ENCODE peak calls at places on chromosome 5, in four cellular contexts. T is OCI-LY7, F is uterus, U is RWPE2. W is an unnamed sample.

GRCh38 chr5:176578391-176578808 is 29.3 kb downstream of the CDHR2 start:
- DNase-seq in T (peak; percentile 55), F (peak; percentile 31), U (peak; percentile 92), W (peak; percentile 70)

GRCh38 chr5:98795243-98795642 is 21.8 kb downstream of the RGMB start:
- DNase-seq in T (no peak), F (no peak), U (no peak), W (no peak)

GRCh38 chr5:147773587-147773986 is 8.9 kb downstream of the JAKMIP2 start:
- DNase-seq in T (no peak), F (no peak), U (no peak), W (no peak)

GRCh38 chr5:7844901-7845300 is 6.0 kb downstream of the CFAP90 start:
- DNase-seq in T (no peak), F (no peak), U (no peak), W (no peak)

GRCh38 chr5:137649228-137649890 is 86.5 kb downstream of the KLHL3 start:
- DNase-seq in T (no peak), F (no peak), U (no peak), W (no peak)

GRCh38 chr5:52837068-52837467 is 49.4 kb downstream of the ITGA1 start:
- DNase-seq in T (no peak), F (peak; percentile 22), U (no peak), W (no peak)

GRCh38 chr5:166637295-166637694 is 1654.2 kb upstream of the WWC1 start:
- DNase-seq in T (no peak), F (no peak), U (no peak), W (no peak)

GRCh38 chr5:78162253-78162862 is 132.1 kb downstream of the AP3B1 start:
- DNase-seq in T (peak; percentile 59), F (no peak), U (no peak), W (no peak)

GRCh38 chr5:176944276-176944675 is 45.1 kb upstream of the HK3 start:
- DNase-seq in T (no peak), F (no peak), U (no peak), W (no peak)

GRCh38 chr5:178994580-178995340 is at the start of gene GRM6:
- DNase-seq in T (no peak), F (no peak), U (peak; percentile 69), W (no peak)

GRCh38 chr5:177023247-177023703 is 779 bp downstream of the ZNF346 start:
- DNase-seq in T (peak; percentile 41), F (no peak), U (no peak), W (no peak)

GRCh38 chr5:134511796-134512660 is 13.4 kb upstream of the JADE2 start:
- DNase-seq in T (no peak), F (peak; percentile 81), U (peak; percentile 83), W (peak; percentile 84)

GRCh38 chr5:108642170-108642906 is 105.4 kb upstream of the FER start:
- DNase-seq in T (peak; percentile 61), F (peak; percentile 22), U (no peak), W (no peak)

GRCh38 chr5:147427784-147428401 is 82.0 kb downstream of the DPYSL3 start:
- DNase-seq in T (no peak), F (no peak), U (no peak), W (no peak)

DNA sequence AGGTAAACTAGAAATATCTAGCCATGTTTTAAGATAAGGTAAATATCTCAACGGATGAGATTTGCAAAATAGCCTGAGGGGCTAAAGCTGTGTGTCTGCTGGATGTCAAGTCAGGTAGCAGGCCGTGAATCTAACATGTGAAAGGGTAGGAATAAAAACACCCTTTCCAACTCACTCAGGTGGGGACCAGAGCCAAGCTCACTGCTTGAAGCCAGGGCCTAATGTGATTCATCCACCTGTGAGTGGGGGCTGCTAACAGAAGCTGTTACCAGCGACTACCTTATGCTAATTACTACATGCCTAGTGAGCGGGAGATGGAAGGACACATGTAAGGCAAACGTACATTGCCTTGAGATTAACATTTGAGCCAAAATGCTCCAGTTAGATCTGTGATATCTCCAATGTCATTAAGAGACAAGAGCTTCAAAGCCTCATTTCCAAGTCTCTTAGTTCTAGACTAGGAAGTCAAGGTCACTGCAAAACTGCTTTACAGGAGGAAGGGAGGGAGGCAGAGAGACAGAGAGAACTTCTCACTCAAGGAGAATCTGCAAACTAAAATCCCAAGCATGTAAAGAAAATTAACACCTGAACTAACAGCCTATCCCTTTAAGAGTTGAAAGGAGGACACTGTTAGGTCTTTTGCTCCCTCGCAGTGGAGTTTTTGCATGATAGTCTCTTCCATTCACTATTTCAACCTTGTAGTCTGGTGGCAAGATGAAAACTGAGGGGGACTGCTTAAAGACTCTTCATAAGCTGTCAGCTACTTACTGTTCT is 141.6 kb upstream of the RPS23 start:
- DNase-seq in T (no peak), F (no peak), U (no peak), W (no peak)
- H3K4me3 ChIP-seq in T (no peak overlapping the region), F (no peak overlapping the region), U (no peak overlapping the region), W (no peak overlapping the region)

GRCh38 chr5:58739051-58739450 is 156.2 kb downstream of the RAB3C start:
- DNase-seq in T (no peak), F (no peak), U (no peak), W (no peak)

GRCh38 chr5:58735637-58736036 is 152.8 kb downstream of the RAB3C start:
- DNase-seq in T (no peak), F (no peak), U (no peak), W (no peak)

DNA sequence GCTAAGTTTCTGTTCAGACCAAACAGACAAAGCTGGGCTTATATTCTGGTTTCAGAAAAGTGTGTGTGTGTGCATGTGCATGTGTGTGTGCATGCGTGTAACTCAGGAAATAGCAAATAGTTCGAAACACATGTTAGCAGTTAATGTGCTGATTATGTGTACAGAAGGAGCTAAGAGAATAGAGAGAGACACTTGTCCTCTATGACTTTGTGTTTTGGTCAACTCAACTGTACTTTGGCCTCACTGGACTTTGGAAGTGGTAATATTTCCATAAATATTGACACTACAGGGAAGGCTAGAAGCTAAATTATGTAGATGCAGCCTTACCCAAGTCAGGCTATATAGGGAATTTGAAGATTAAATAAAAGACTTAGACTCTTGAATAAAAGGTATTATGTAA is 155.5 kb downstream of the RAB3C start:
- DNase-seq in T (no peak), F (no peak), U (no peak), W (no peak)
- H3K27ac ChIP-seq in T (no peak overlapping the region), F (no peak overlapping the region), U (no peak overlapping the region), W (no peak overlapping the region)

GRCh38 chr5:145978171-145978570 is 41.8 kb downstream of the SH3RF2 start:
- DNase-seq in T (no peak), F (no peak), U (no peak), W (no peak)

GRCh38 chr5:145978672-145979071 is 42.3 kb downstream of the SH3RF2 start:
- DNase-seq in T (no peak), F (no peak), U (no peak), W (peak; percentile 79)

GRCh38 chr5:145980257-145980656 is 43.9 kb downstream of the SH3RF2 start:
- DNase-seq in T (no peak), F (no peak), U (no peak), W (no peak)

GRCh38 chr5:145980718-145981117 is 44.3 kb downstream of the SH3RF2 start:
- DNase-seq in T (no peak), F (no peak), U (no peak), W (no peak)

DNA sequence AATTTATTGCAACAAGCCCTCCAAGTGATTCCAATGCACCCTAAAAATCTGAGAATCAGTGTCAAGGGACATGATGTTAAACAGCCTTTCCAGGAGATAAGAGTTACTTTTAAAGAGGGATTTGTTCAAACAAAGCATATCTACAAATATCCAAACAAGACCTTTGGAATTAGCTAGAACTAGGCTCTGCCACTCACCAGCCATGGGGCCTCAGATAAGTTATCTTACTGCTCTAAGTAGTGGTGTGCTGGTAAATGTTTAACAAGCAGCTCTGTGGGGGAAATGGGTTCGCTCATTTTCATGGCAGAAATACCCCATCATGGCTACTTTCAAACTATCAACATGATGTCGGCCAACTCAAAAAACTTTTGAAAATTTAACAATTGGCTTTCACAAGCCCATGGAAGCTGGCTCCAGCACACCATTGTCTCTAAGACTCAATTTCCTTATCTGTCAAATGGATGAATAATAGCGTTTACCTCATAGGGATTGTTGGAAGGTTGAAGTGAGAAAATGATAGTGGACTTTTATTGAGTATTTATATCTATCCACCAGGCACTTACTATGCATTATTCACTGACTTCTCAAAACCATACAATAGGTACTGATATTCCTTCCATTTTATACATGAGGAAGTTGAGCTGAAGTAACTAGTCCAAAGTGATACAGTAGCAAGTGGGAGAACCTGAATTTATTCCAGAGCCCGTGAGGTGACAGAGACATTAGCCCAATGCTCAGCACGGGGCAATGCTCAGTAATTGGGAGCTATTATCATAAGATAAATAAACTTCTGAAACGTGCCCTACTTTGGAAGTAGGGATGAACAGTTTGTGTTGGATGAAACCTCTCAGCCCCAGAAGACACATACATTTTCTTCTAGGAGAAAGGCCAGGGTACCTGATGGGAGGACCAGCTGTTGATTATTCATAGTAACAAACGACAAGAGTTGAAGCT is 43.2 kb downstream of the SH3RF2 start:
- DNase-seq in T (no peak), F (no peak), U (no peak), W (peak; percentile 79)
- H3K4me1 ChIP-seq in T (no peaks in the 10 kb centered on the region), F (no peaks in the 10 kb centered on the region), U (peaks cover 31% of the 10 kb centered on the region), W (peaks cover 65% of the 10 kb centered on the region)

DNA sequence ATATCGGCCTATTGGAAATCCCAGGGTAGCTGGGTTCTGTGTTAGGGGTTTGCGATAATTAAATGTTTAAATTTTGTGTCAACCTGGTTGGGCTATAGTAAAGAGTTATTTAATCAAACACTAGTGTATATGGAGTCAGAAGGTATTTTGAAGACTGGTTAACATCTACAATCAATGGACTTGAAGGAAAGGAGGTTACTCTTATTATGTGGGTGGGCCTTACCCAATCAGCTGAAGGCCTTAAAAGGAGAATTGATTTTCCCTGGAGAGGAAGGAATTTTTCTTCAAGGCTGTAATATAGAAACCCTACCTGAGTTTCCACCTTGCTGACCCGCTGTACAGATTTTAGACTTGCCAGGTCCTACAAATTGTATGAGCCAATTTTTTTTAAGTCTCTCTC is 411.4 kb downstream of the IRX1 start:
- DNase-seq in T (no peak), F (no peak), U (no peak), W (no peak)
- H3K4me3 ChIP-seq in T (no peak overlapping the region), F (no peak overlapping the region), U (no peak overlapping the region), W (no peak overlapping the region)

DNA sequence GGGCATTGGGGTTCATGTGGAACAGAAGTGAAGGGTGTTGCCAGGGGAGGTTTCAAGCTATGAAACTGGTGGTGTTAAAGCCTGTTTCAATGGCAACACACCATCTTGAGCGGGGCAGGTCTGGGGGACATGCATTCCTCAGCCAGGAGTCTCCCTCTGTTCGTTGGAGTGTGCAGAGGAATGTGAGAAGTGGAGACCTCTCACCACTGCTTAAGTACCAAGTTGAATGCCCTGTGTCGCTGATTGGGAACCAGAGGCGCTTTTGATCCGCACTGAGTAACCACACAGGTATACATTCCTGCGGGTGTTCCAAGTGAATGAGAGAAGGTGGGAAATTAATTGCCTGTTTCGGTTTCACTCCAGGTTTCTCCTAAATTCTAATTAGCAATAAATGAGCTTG is 99.4 kb downstream of the LIX1 start:
- DNase-seq in T (no peak), F (no peak), U (no peak), W (no peak)
- H3K27ac ChIP-seq in T (no peak overlapping the region), F (no peak overlapping the region), U (no peak overlapping the region), W (no peak overlapping the region)

GRCh38 chr5:150608991-150609390 is 31.5 kb upstream of the SYNPO start:
- DNase-seq in T (no peak), F (no peak), U (no peak), W (no peak)

GRCh38 chr5:150609843-150610584 is 30.4 kb upstream of the SYNPO start:
- DNase-seq in T (no peak), F (no peak), U (no peak), W (no peak)

GRCh38 chr5:150612905-150613670 is 27.4 kb upstream of the SYNPO start:
- DNase-seq in T (no peak), F (peak; percentile 64), U (no peak), W (no peak)

GRCh38 chr5:150612405-150612804 is 28.1 kb upstream of the SYNPO start:
- DNase-seq in T (no peak), F (no peak), U (no peak), W (no peak)

GRCh38 chr5:150611026-150611425 is 29.4 kb upstream of the SYNPO start:
- DNase-seq in T (no peak), F (no peak), U (no peak), W (no peak)
- H3K4me1 ChIP-seq in T (no peaks in the 10 kb centered on the region), F (peaks cover 31% of the 10 kb centered on the region), U (no peaks in the 10 kb centered on the region), W (peaks cover 38% of the 10 kb centered on the region)

GRCh38 chr5:32991416-32991805 is 280.3 kb downstream of the NPR3 start:
- DNase-seq in T (no peak), F (no peak), U (no peak), W (no peak)
- H3K4me3 ChIP-seq in T (no peak overlapping the region), F (no peak overlapping the region), U (no peak overlapping the region), W (no peak overlapping the region)